ENCODE peak calls at places on chromosomes 4 and X, in four cellular contexts. D, A, Q and J are unnamed samples.

GRCh38 chrX:6199519-6199918 is 29.1 kb downstream of the NLGN4X start:
- DNase-seq in D (no peak), Q (no peak), A (no peak), J (no peak)

GRCh38 chrX:101619336-101619735 is 1.5 kb upstream of the ARMCX6 start:
- DNase-seq in Q (no peak), D (peak; percentile 22), A (no peak), J (no peak)

GRCh38 chr4:11514780-11515432 is 86.2 kb upstream of the HS3ST1 start:
- DNase-seq in D (no peak), Q (no peak), A (no peak), J (no peak)

GRCh38 chr4:2742081-2742822 is 13.9 kb downstream of the TNIP2 start:
- DNase-seq in A (no peak), D (no peak), Q (no peak), J (no peak)

GRCh38 chr4:127622923-127623754 is 9.6 kb upstream of the INTU start:
- DNase-seq in Q (no peak), D (peak; percentile 33), A (no peak), J (peak; percentile 83)

GRCh38 chr4:12538162-12538561 is 946.0 kb downstream of the RAB28 start:
- DNase-seq in D (no peak), A (no peak), Q (no peak), J (no peak)

GRCh38 chr4:173505924-173506779 is 23.9 kb downstream of the HAND2 start:
- DNase-seq in A (peak; percentile 48), Q (peak; percentile 41), D (peak; percentile 45), J (peak; percentile 85)

GRCh38 chrX:48961585-48962091 is 4.2 kb upstream of the OTUD5 start:
- DNase-seq in D (peak; percentile 27), A (peak; percentile 69), Q (no peak), J (no peak)

GRCh38 chrX:71095971-71096701 is 485 bp downstream of the FOXO4 start:
- DNase-seq in A (peak; percentile 77), Q (no peak), D (peak; percentile 30), J (no peak)

GRCh38 chr4:176767183-176767582 is 25.5 kb downstream of the VEGFC start:
- DNase-seq in D (peak; percentile 33), Q (no peak), A (no peak), J (no peak)

GRCh38 chr4:142614621-142615323 is 231.3 kb downstream of the INPP4B start:
- DNase-seq in A (no peak), Q (no peak), D (peak; percentile 68), J (no peak)

GRCh38 chr4:113073614-113074013 is 24.2 kb downstream of the ANK2 start:
- DNase-seq in A (no peak), D (no peak), Q (no peak), J (no peak)

GRCh38 chr4:123851521-123851920 is 454.9 kb downstream of the SPRY1 start:
- DNase-seq in D (no peak), Q (no peak), A (no peak), J (no peak)

GRCh38 chrX:15750611-15751159 is 12.6 kb downstream of the CA5B start:
- DNase-seq in A (no peak), Q (no peak), D (no peak), J (no peak)
- TF ChIP-seq CHD1 in A (no peak), Q (no peak), D (no peak), J (no peak)

GRCh38 chrX:74461384-74461783 is 40.1 kb downstream of the SLC16A2 start:
- DNase-seq in Q (no peak), D (no peak), A (no peak), J (no peak)

GRCh38 chrX:74453178-74453577 is 31.9 kb downstream of the SLC16A2 start:
- DNase-seq in Q (no peak), D (no peak), A (no peak), J (no peak)

GRCh38 chrX:74464722-74465121 is 43.4 kb downstream of the SLC16A2 start:
- DNase-seq in A (no peak), D (no peak), Q (no peak), J (no peak)

DNA sequence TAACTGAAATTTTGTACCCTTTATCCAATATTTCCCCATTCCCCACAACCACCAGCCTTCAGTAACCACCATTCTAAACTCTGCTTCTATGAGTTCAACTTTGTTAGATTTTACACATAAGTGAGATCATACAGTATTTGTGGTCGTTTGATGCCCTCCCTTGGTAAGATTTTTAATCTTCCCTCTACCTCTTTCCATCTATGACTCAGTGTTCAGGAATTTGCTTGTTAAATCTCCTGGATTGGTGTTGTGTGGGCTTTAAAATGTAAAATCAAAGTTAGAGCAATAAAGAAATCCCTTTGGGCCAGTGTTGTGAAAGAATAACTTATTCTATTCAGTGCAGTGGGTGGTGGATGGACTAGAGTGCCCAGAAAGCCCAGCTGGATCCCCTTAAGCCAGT is 37.4 kb downstream of the SLC16A2 start:
- DNase-seq in D (peak; percentile 77), A (no peak), Q (no peak), J (no peak)
- TF ChIP-seq CTCF in D (peak; percentile 47), A (no peak), Q (no peak), J (no peak)

GRCh38 chrX:99719140-99719539 is 690.9 kb downstream of the PCDH19 start:
- DNase-seq in A (no peak), Q (no peak), D (no peak), J (no peak)

GRCh38 chrX:99722094-99722493 is 688.0 kb downstream of the PCDH19 start:
- DNase-seq in D (no peak), A (no peak), Q (no peak), J (no peak)

GRCh38 chrX:99717716-99718115 is 692.4 kb downstream of the PCDH19 start:
- DNase-seq in D (no peak), A (no peak), Q (no peak), J (no peak)
- TF ChIP-seq CHD1 in D (no peak), A (no peak), Q (no peak), J (no peak)

GRCh38 chrX:119417842-119418241 is 18.7 kb downstream of the SLC25A43 start:
- DNase-seq in Q (no peak), D (no peak), A (no peak), J (no peak)
- TF ChIP-seq CTCF in Q (peak; percentile 15), D (peak; percentile 31), A (peak; percentile 18), J (peak; percentile 25)

DNA sequence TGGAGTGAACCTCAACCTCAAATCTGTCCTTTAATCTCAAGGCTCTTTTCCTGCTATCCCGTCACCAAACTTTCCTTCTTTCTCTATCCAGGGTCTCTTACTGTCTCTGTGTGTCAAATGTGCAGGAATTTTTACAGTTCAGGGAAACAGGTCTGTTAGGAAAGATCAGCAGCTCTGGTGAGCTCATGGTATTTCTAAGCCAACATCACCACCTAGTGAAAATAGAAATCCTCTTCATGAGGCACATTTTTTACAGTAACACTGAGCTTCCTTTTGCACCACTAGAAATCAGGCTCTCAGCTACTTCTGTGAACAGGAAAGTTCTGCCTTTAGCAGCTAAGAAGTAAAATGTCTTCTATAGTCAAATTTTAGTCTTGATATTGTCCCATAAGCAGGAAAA is 39.6 kb downstream of the NUDT11 start:
- DNase-seq in Q (no peak), A (no peak), D (no peak), J (no peak)
- TF ChIP-seq CHD1 in Q (no peak), A (no peak), D (no peak), J (no peak)